ENCODE peak calls at places on chromosomes 12 and 14, in nine cellular contexts. O is uterus, Z is A549, D is spleen, E is esophagus squamous epithelium, L is lower leg skin, A is IMR-90, I is GM12878, P is body of pancreas. Q is an unnamed sample.

GRCh38 chr12:20585055-20585625 is 110.0 kb upstream of the SLCO1C1 start:
- DNase-seq in O (no peak), E (no peak), A (no peak), D (no peak), L (no peak), P (no peak), I (no peak), Z (no peak), Q (no peak)

GRCh38 chr12:52280319-52280795 is 5.9 kb downstream of the KRT86 start:
- DNase-seq in D (peak), P (peak), I (no peak), L (peak), E (no peak), O (peak), Z (peak), A (peak), Q (peak)

GRCh38 chr12:13472690-13473089 is 276.2 kb downstream of the EMP1 start:
- DNase-seq in Z (no peak), O (no peak), I (peak), A (peak), E (no peak), D (no peak), L (no peak), P (no peak), Q (no peak)

GRCh38 chr14:20743556-20743955 is 2.1 kb upstream of the EDDM3A start:
- DNase-seq in L (no peak), Z (no peak), D (no peak), E (no peak), I (no peak), A (no peak), O (no peak), P (no peak), Q (no peak)

GRCh38 chr12:65643595-65644386 is 180.5 kb upstream of the HMGA2 start:
- DNase-seq in Z (peak), L (no peak), D (no peak), I (no peak), E (no peak), A (peak), O (no peak), P (no peak), Q (no peak)

GRCh38 chr12:10167588-10167987 is 4.3 kb downstream of the OLR1 start:
- DNase-seq in P (no peak), A (no peak), O (no peak), D (no peak), Z (no peak), E (no peak), I (no peak), L (no peak), Q (no peak)

GRCh38 chr14:65308536-65308935 is 104.0 kb upstream of the FUT8 start:
- DNase-seq in D (no peak), E (no peak), L (no peak), Z (no peak), P (no peak), I (no peak), A (no peak), O (no peak), Q (no peak)

GRCh38 chr14:55884819-55885218 is 233.4 kb upstream of the PELI2 start:
- DNase-seq in D (no peak), O (no peak), A (no peak), P (no peak), L (no peak), E (no peak), I (no peak), Z (no peak), Q (no peak)

GRCh38 chr12:58159941-58160340 is 218.6 kb downstream of the ATP23 start:
- DNase-seq in P (no peak), D (no peak), Z (no peak), E (no peak), L (no peak), A (no peak), O (no peak), I (no peak), Q (no peak)

GRCh38 chr14:105857816-105858675 is 331.7 kb downstream of the TMEM121 start:
- DNase-seq in A (no peak), O (peak), D (peak), L (no peak), Z (no peak), P (peak), E (no peak), I (no peak), Q (no peak)

GRCh38 chr14:61934385-61934784 is 172.2 kb downstream of the SNAPC1 start:
- DNase-seq in L (no peak), O (no peak), E (no peak), A (peak), Z (no peak), I (no peak), D (no peak), P (no peak), Q (no peak)

GRCh38 chr12:118050972-118051910 is 9.7 kb downstream of the WSB2 start:
- DNase-seq in L (no peak), I (no peak), P (no peak), E (no peak), Z (no peak), O (no peak), D (no peak), A (no peak), Q (no peak)

GRCh38 chr12:118055144-118055557 is 5.8 kb downstream of the WSB2 start:
- DNase-seq in D (peak), L (no peak), Z (peak), A (peak), E (no peak), O (peak), P (peak), I (no peak), Q (no peak)

GRCh38 chr12:118055865-118056773 is 4.9 kb downstream of the WSB2 start:
- DNase-seq in A (peak), L (no peak), E (no peak), D (no peak), Z (peak), P (no peak), I (no peak), O (no peak), Q (no peak)

GRCh38 chr12:118053071-118053985 is 7.7 kb downstream of the WSB2 start:
- DNase-seq in D (no peak), E (no peak), A (peak), O (no peak), P (no peak), Z (no peak), L (no peak), I (no peak), Q (no peak)

GRCh38 chr12:118052324-118053070 is 8.5 kb downstream of the WSB2 start:
- DNase-seq in P (peak), D (peak), O (peak), E (no peak), I (no peak), Z (peak), A (peak), L (peak), Q (peak)
- TF ChIP-seq POLR2A in P (peak), D (no peak), O (no peak), E (no peak), I (no peak), Z (no peak), A (no peak), L (no peak), Q (no peak)

DNA sequence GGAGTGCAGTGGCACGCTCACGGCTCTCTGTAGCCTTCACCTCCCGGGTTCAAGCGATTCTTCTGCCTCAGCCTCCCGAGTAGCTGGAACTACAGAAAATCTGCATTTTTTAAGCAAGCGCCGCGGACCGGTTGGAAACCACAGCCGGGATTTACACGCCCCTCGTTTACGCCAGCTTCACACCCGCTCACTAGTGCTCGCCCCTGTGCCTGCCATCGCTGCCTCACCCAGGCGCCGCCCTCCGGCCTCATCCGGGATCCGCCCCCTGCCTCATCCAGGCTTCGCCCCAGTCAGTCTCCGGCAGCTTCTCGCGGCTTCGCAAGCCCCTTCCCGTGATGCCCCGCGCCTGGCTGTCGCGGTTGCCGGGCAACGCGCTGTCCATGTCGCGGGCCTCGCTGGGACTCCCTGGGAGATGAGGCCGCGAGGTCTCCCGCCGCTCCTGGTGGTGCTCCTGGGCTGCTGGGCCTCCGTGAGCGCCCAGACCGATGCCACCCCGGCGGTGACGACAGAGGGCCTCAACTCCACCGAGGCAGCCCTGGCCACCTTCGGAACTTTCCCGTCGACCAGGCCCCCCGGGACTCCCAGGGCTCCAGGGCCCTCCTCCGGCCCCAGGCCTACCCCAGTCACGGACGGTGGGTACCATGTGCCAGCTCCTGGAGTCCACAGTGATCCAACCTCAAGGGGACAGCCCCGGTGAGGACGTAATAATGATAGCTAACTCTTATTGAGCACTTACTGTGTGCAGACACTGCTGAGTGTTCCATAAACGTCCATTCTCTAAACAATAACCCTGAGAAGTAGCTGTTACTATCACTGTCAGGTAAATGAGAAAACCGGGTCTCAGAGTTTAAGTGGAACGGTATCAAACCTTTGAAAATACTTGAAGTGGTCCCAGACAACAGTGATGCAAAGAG is at the start of gene TCTN1:
- DNase-seq in E (peak), L (peak), A (peak), D (peak), I (peak), P (peak), O (peak), Z (peak), Q (peak)
- TF ChIP-seq POLR2A in E (peak), L (no peak), A (peak), D (peak), I (peak), P (peak), O (peak), Z (peak), Q (peak)

DNA sequence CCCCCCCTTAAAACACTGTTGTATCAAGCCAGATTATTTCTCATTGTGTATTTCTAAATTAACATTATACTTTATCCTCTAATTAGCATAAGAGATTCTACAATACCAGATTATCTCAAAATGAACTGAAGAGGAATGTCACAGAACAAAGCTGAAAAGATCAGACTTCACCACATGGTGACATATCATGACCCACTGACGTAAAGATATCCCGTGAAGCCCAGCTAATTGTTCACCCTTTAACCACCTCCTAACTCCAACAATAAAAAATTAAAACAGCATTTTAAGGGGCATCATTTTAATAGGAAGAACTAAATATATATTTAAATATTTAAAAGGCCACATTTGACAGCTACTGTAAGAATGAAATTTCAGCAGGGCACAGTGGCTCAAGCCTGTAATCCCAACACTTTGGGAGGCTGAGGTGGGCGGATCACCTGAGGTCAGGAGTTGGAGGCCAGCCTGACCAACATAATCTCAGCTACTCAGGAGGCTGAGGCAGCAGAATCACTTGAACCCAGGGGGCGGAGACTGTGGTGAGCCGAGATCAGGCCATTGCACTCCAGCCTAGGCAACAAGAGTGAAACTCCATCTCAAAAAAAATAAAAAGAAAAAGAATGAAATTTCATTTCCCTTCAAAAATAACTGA is 29.0 kb downstream of the CDK17 start:
- DNase-seq in A (no peak), D (no peak), O (no peak), Z (no peak), I (no peak), E (no peak), L (no peak), P (no peak), Q (no peak)
- TF ChIP-seq POLR2A in A (no peak), D (no peak), O (no peak), Z (no peak), I (no peak), E (no peak), L (no peak), P (no peak), Q (no peak)

GRCh38 chr14:23324455-23324846 is 3.2 kb downstream of the PABPN1 start:
- DNase-seq in A (no peak), O (no peak), Z (no peak), D (no peak), I (no peak), P (no peak), E (no peak), L (no peak), Q (no peak)

GRCh38 chr14:23327947-23328744 is 6.9 kb downstream of the PABPN1 start:
- DNase-seq in L (peak), Z (peak), D (no peak), P (peak), I (no peak), A (peak), O (peak), E (no peak), Q (peak)

GRCh38 chr14:23323838-23324454 is 2.7 kb downstream of the PABPN1 start:
- DNase-seq in Z (no peak), L (no peak), I (no peak), O (no peak), A (no peak), D (no peak), P (no peak), E (no peak), Q (no peak)

GRCh38 chr14:23324993-23325392 is 3.7 kb downstream of the PABPN1 start:
- DNase-seq in Z (no peak), D (no peak), L (no peak), I (no peak), P (no peak), A (no peak), O (no peak), E (no peak), Q (no peak)

DNA sequence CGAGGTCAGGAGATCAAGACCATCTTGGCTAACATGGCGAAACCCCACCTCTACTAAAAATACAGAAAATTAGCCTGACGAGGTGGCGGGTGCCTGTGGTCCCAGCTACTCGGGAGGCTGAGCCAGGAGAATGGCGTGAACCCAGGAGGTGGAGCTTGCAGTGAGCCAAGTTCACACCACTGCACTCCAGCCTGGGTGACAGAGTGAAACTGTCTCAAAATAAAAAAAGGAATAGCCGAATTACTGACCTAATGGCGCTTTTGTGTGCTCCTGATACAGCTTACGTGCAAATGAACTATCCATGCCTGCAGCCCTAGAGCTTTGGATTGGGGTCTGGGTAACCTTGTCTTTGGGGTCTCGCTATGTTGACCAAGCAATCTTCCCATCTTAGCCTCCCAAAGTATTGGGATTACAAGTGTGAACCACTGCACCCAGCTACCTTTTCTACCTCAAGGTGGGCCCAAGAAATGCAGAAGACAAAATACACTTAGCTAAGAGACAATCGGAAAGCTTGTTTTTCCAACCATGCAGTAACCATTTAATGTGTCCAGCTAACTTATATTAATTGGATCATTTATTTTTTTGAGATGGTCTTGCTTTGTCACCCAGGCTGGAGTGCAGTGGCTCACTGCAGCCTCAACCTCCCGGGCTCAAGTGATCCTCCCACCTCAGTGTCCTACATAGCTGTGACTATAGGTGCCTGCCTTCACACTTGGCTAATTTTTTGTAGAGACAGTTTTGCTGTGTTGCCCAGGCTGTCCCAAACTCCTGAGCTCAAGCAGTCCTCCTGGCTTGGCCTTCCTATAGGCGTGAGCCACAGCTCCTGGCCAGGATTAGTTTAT is 5.5 kb downstream of the PABPN1 start:
- DNase-seq in D (no peak), I (no peak), A (no peak), O (no peak), E (no peak), P (no peak), L (no peak), Z (no peak), Q (no peak)
- TF ChIP-seq POLR2A in D (no peak), I (peak), A (peak), O (no peak), E (no peak), P (no peak), L (no peak), Z (peak), Q (no peak)

GRCh38 chr12:106248177-106248848 is 493 bp upstream of the CKAP4 start:
- DNase-seq in L (peak), P (peak), A (peak), E (no peak), Z (peak), O (peak), I (no peak), D (no peak), Q (peak)
- TF ChIP-seq POLR2A in L (no peak), P (peak), A (peak), E (no peak), Z (no peak), O (no peak), I (peak), D (no peak), Q (no peak)

GRCh38 chr12:89708793-89709156 is at the start of gene ATP2B1:
- DNase-seq in L (peak), D (peak), P (peak), A (peak), E (peak), I (peak), Z (peak), O (peak), Q (peak)
- TF ChIP-seq POLR2A in L (no peak), D (peak), P (peak), A (peak), E (peak), I (peak), Z (no peak), O (peak), Q (peak)

GRCh38 chr12:47818701-47819543 is 781 bp downstream of the HDAC7 start:
- DNase-seq in A (no peak), D (peak), I (no peak), O (peak), Z (peak), L (no peak), P (peak), E (no peak), Q (peak)
- TF ChIP-seq POLR2A in A (no peak), D (peak), I (peak), O (no peak), Z (peak), L (no peak), P (peak), E (peak), Q (peak)

Q was measured in H54.